ENCODE peak calls at places on chromosomes 7 and 10, in six cellular contexts. Y is hepatocyte, C is foreskin fibroblast, B is fibroblast of the aortic adventitia, M is endothelial cell of umbilical vein, T is tibial artery. J is an unnamed sample.

GRCh38 chr7:147053761-147054160 is 937.2 kb downstream of the CNTNAP2 start:
- DNase-seq in B (no peak), Y (no peak), M (no peak), C (no peak), T (no peak), J (no peak)

GRCh38 chr10:110081914-110082313 is 74.1 kb downstream of the ADD3 start:
- DNase-seq in M (peak; percentile 97), B (peak; percentile 89), C (peak; percentile 60), Y (no peak), T (peak; percentile 31), J (no peak)

GRCh38 chr7:84549409-84549808 is 354.8 kb upstream of the SEMA3A start:
- DNase-seq in B (peak; percentile 28), Y (no peak), C (no peak), M (no peak), T (no peak), J (no peak)

GRCh38 chr10:102504179-102504975 is 605 bp downstream of the SUFU start:
- DNase-seq in T (peak; percentile 31), B (no peak), C (peak; percentile 57), Y (peak; percentile 62), M (peak; percentile 49), J (no peak)

GRCh38 chr10:101400529-101400928 is 46.6 kb downstream of the BTRC start:
- DNase-seq in B (no peak), C (no peak), Y (peak; percentile 5), M (no peak), T (no peak), J (no peak)

GRCh38 chr10:121658611-121659010 is 60.4 kb upstream of the FGFR2 start:
- DNase-seq in B (no peak), C (no peak), M (no peak), T (no peak), Y (no peak), J (no peak)

GRCh38 chr10:66784796-66785195 is 141.0 kb upstream of the LRRTM3 start:
- DNase-seq in C (peak; percentile 30), M (no peak), B (no peak), Y (no peak), T (no peak), J (no peak)

GRCh38 chr10:67665491-67665890 is 30.5 kb downstream of the CTNNA3 start:
- DNase-seq in B (no peak), T (no peak), Y (peak; percentile 7), C (no peak), M (no peak), J (no peak)

GRCh38 chr7:100604078-100604975 is 2.2 kb downstream of the PCOLCE start:
- DNase-seq in T (peak; percentile 68), M (peak; percentile 43), Y (peak; percentile 87), B (peak; percentile 54), C (peak; percentile 89), J (no peak)

GRCh38 chr7:92498557-92498956 is 20.8 kb upstream of the ERVW-1 start:
- DNase-seq in M (no peak), T (no peak), Y (no peak), B (no peak), C (no peak), J (no peak)

GRCh38 chr10:81848514-81848913 is 26.5 kb upstream of the NRG3 start:
- DNase-seq in T (no peak), C (no peak), B (no peak), Y (no peak), M (peak; percentile 5), J (no peak)

GRCh38 chr7:114765331-114766125 is 156.4 kb upstream of the MDFIC start:
- DNase-seq in Y (no peak), B (no peak), T (no peak), C (peak; percentile 35), M (no peak), J (no peak)

GRCh38 chr7:26091933-26092332 is 60.1 kb upstream of the NFE2L3 start:
- DNase-seq in C (no peak), B (peak; percentile 7), M (no peak), T (no peak), Y (no peak), J (no peak)

GRCh38 chr7:42023216-42023724 is 213.7 kb downstream of the GLI3 start:
- DNase-seq in B (no peak), C (no peak), T (no peak), M (no peak), Y (no peak), J (no peak)

GRCh38 chr7:134941185-134941900 is 45.0 kb upstream of the AGBL3 start:
- DNase-seq in T (no peak), M (peak; percentile 86), B (peak; percentile 91), Y (peak; percentile 71), C (peak; percentile 88), J (no peak)

GRCh38 chr10:103854687-103855423 is 521 bp downstream of the SH3PXD2A start:
- DNase-seq in T (no peak), Y (peak; percentile 56), M (peak; percentile 27), C (peak; percentile 64), B (peak; percentile 41), J (no peak)
- TF ChIP-seq CTCF in T (no peak), Y (peak; percentile 36), M (peak; percentile 14), C (peak; percentile 13), B (peak; percentile 39), J (peak; percentile 37)

DNA sequence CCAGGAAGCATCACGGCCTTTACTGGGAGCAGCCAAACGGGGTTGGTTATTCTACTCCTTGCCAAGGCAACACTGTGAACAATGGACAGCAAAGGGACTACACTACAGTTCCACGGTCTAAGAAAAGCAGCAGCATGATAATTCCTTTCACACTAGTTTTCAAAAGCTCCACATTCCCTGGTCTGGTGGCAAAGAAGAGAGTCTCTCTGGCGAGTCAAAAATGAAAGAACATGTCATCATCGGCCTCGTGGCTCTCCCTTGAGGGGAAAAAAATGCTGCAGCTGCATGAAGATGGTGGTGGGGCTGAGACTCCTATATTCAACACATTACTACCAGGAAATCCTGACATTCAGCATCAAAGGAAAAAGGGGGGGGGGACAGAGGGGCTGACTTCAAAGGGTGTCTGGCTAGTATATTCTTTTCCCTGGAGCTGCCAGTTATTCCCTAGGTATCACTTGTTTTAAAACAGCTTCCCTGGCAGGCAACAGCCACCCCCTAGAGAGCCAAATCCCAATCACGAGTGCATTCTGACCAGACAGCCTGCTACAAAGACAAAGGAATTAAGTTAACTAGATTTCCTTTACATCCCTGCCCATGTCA is 49.1 kb downstream of the SLC37A3 start:
- DNase-seq in M (peak; percentile 80), B (peak; percentile 69), Y (no peak), T (no peak), C (peak; percentile 45), J (no peak)
- H3K4me3 ChIP-seq in M (no peak overlapping the region), B (peak overlapping the region; percentile 40), Y (no peak overlapping the region), T (no peak overlapping the region), C (no peak overlapping the region), J (peak overlapping the region; percentile 18)

DNA sequence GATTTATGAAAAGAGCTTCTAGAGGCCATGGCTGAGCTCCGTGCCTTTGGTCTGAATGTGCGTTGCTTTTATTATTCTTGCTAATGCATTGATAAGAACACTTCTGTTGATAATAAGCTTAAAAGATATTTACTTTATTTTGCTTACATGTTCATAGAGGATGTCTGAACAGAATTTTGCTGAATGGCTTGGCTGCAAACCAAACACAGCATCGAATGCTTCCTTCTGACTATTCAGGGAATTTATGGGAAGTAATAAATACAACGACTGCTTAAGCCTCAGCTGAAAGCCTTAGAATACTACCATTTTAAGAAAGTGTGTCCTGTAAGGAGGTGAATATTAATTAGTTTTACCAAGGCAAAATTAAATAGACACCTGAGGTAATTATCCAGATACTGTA is 643.5 kb upstream of the POT1 start:
- DNase-seq in T (no peak), C (no peak), B (no peak), Y (no peak), M (peak; percentile 76), J (no peak)
- TF ChIP-seq CTCF in T (no peak), C (no peak), B (no peak), Y (no peak), M (no peak), J (no peak)

GRCh38 chr7:130926021-130926691 is 192.1 kb upstream of the KLF14 start:
- DNase-seq in T (no peak), C (no peak), B (no peak), Y (no peak), M (no peak), J (no peak)

GRCh38 chr7:130921391-130922180 is 187.6 kb upstream of the KLF14 start:
- DNase-seq in M (peak; percentile 91), B (peak; percentile 98), Y (no peak), T (peak; percentile 67), C (peak; percentile 80), J (no peak)

GRCh38 chr7:130925136-130925794 is 191.3 kb upstream of the KLF14 start:
- DNase-seq in Y (peak; percentile 23), M (no peak), C (no peak), B (no peak), T (no peak), J (no peak)

GRCh38 chr7:130922206-130923112 is 188.5 kb upstream of the KLF14 start:
- DNase-seq in B (no peak), T (no peak), M (no peak), Y (no peak), C (no peak), J (no peak)

GRCh38 chr7:130923930-130924329 is 189.9 kb upstream of the KLF14 start:
- DNase-seq in M (no peak), B (no peak), C (no peak), T (no peak), Y (no peak), J (no peak)
- H3K4me3 ChIP-seq in M (no peak overlapping the region), B (no peak overlapping the region), C (no peak overlapping the region), T (no peak overlapping the region), Y (no peak overlapping the region), J (no peak overlapping the region)

DNA sequence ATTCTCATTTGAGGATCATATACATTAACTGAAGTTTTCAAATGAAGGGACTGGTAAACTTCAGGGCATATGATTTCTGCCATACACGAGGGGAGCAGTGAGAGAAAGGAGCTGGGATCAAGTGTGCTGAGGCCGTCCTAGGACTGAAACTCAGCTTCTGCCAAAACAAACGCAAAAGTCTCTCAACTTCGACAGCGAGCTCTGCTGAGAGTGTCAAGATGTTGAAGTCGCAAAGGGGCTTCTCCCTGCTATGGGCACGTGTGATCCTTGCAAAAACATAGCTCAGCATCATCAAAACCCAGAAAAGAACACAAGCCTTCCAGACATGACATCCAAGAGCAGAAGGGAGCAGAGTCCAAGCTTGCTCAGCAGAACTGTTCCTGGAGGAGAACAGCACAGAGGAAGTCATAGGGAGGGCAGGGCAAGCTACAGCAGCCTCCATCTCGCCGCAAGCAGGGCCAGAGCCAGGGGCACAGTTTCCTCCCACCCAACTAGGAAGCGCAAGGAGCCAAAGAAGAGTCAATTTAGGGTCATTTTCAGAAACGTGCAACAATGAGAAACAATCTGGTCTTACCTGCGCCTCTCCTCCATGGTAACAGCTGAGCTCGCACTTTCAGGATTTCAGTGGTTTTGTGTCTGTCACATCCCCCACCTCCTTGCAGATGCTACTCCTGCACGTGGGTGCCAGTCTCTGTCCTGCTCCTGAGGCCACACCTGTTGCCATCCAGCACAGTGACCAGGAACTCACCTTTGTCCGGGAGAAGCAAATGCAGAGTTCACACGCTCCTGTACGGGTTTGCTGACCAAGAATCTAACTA is 113.9 kb downstream of the DIP2C start:
- DNase-seq in M (no peak), Y (no peak), C (no peak), T (no peak), B (peak; percentile 22), J (no peak)
- TF ChIP-seq CTCF in M (no peak), Y (no peak), C (no peak), T (no peak), B (no peak), J (no peak)